ENCODE peak calls at places on chromosomes 11 and 22, in six cellular contexts. One of them, this sample, is unnamed.

GRCh38 chr22:30574095-30574981 is at the start of gene GAL3ST1:
- DNase-seq in nephron progenitor cell: peak; percentile 66
- DNase-seq in activated naive CD4-positive, alpha-beta T cell: no peak
- DNase-seq in stimulated activated CD8-positive, alpha-beta memory T cell treated with anti-CD3 and anti-CD28 coated beads, Interleukin-15, amount 100 ng/mL, for 4 hours: no peak
- DNase-seq in MCF 10A: no peak
- DNase-seq in effector memory CD4-positive, alpha-beta T cell: no peak
- DNase-seq in this sample: peak; percentile 45

GRCh38 chr11:42960521-42961088 is 351.2 kb upstream of the API5 start:
- DNase-seq in MCF 10A: no peak
- DNase-seq in stimulated activated CD8-positive, alpha-beta memory T cell treated with anti-CD3 and anti-CD28 coated beads, Interleukin-15, amount 100 ng/mL, for 4 hours: no peak
- DNase-seq in effector memory CD4-positive, alpha-beta T cell: no peak
- DNase-seq in activated naive CD4-positive, alpha-beta T cell: no peak
- DNase-seq in nephron progenitor cell: no peak
- DNase-seq in this sample: no peak

GRCh38 chr22:43923191-43923590 is 414 bp upstream of the PNPLA3 start:
- DNase-seq in MCF 10A: no peak
- DNase-seq in nephron progenitor cell: no peak
- DNase-seq in activated naive CD4-positive, alpha-beta T cell: no peak
- DNase-seq in effector memory CD4-positive, alpha-beta T cell: no peak
- DNase-seq in stimulated activated CD8-positive, alpha-beta memory T cell treated with anti-CD3 and anti-CD28 coated beads, Interleukin-15, amount 100 ng/mL, for 4 hours: no peak
- DNase-seq in this sample: no peak

GRCh38 chr11:2800655-2801531 is 84.7 kb downstream of the CDKN1C start:
- DNase-seq in effector memory CD4-positive, alpha-beta T cell: no peak
- DNase-seq in nephron progenitor cell: no peak
- DNase-seq in activated naive CD4-positive, alpha-beta T cell: no peak
- DNase-seq in stimulated activated CD8-positive, alpha-beta memory T cell treated with anti-CD3 and anti-CD28 coated beads, Interleukin-15, amount 100 ng/mL, for 4 hours: no peak
- DNase-seq in MCF 10A: no peak
- DNase-seq in this sample: no peak

GRCh38 chr22:26515938-26516337 is 3.7 kb upstream of the TFIP11 start:
- DNase-seq in activated naive CD4-positive, alpha-beta T cell: no peak
- DNase-seq in effector memory CD4-positive, alpha-beta T cell: no peak
- DNase-seq in nephron progenitor cell: no peak
- DNase-seq in stimulated activated CD8-positive, alpha-beta memory T cell treated with anti-CD3 and anti-CD28 coated beads, Interleukin-15, amount 100 ng/mL, for 4 hours: no peak
- DNase-seq in MCF 10A: no peak
- DNase-seq in this sample: no peak

GRCh38 chr22:41917906-41918791 is 3.3 kb upstream of the SHISA8 start:
- DNase-seq in activated naive CD4-positive, alpha-beta T cell: no peak
- DNase-seq in nephron progenitor cell: no peak
- DNase-seq in MCF 10A: peak; percentile 77
- DNase-seq in effector memory CD4-positive, alpha-beta T cell: no peak
- DNase-seq in stimulated activated CD8-positive, alpha-beta memory T cell treated with anti-CD3 and anti-CD28 coated beads, Interleukin-15, amount 100 ng/mL, for 4 hours: no peak
- DNase-seq in this sample: no peak

GRCh38 chr11:1229471-1230120 is 6.7 kb downstream of the MUC5B start:
- DNase-seq in nephron progenitor cell: peak; percentile 3
- DNase-seq in MCF 10A: no peak
- DNase-seq in effector memory CD4-positive, alpha-beta T cell: no peak
- DNase-seq in stimulated activated CD8-positive, alpha-beta memory T cell treated with anti-CD3 and anti-CD28 coated beads, Interleukin-15, amount 100 ng/mL, for 4 hours: no peak
- DNase-seq in activated naive CD4-positive, alpha-beta T cell: no peak
- DNase-seq in this sample: no peak

GRCh38 chr11:85769758-85770157 is 41.2 kb downstream of the SYTL2 start:
- DNase-seq in MCF 10A: no peak
- DNase-seq in effector memory CD4-positive, alpha-beta T cell: no peak
- DNase-seq in nephron progenitor cell: no peak
- DNase-seq in stimulated activated CD8-positive, alpha-beta memory T cell treated with anti-CD3 and anti-CD28 coated beads, Interleukin-15, amount 100 ng/mL, for 4 hours: no peak
- DNase-seq in activated naive CD4-positive, alpha-beta T cell: no peak
- DNase-seq in this sample: no peak

GRCh38 chr11:118008271-118008903 is 22.2 kb downstream of the IL10RA start:
- DNase-seq in nephron progenitor cell: no peak
- DNase-seq in stimulated activated CD8-positive, alpha-beta memory T cell treated with anti-CD3 and anti-CD28 coated beads, Interleukin-15, amount 100 ng/mL, for 4 hours: no peak
- DNase-seq in effector memory CD4-positive, alpha-beta T cell: no peak
- DNase-seq in MCF 10A: no peak
- DNase-seq in activated naive CD4-positive, alpha-beta T cell: no peak
- DNase-seq in this sample: no peak

GRCh38 chr11:129698212-129698611 is 117.4 kb upstream of the TMEM45B start:
- DNase-seq in stimulated activated CD8-positive, alpha-beta memory T cell treated with anti-CD3 and anti-CD28 coated beads, Interleukin-15, amount 100 ng/mL, for 4 hours: no peak
- DNase-seq in MCF 10A: no peak
- DNase-seq in nephron progenitor cell: no peak
- DNase-seq in activated naive CD4-positive, alpha-beta T cell: no peak
- DNase-seq in effector memory CD4-positive, alpha-beta T cell: no peak
- DNase-seq in this sample: no peak

GRCh38 chr11:16605440-16605970 is 132.9 kb upstream of the C11orf58 start:
- DNase-seq in effector memory CD4-positive, alpha-beta T cell: no peak
- DNase-seq in activated naive CD4-positive, alpha-beta T cell: no peak
- DNase-seq in MCF 10A: peak; percentile 40
- DNase-seq in stimulated activated CD8-positive, alpha-beta memory T cell treated with anti-CD3 and anti-CD28 coated beads, Interleukin-15, amount 100 ng/mL, for 4 hours: no peak
- DNase-seq in nephron progenitor cell: peak; percentile 57
- DNase-seq in this sample: peak; percentile 41

GRCh38 chr11:118524757-118525465 is 2.4 kb upstream of the TTC36 start:
- DNase-seq in effector memory CD4-positive, alpha-beta T cell: no peak
- DNase-seq in nephron progenitor cell: no peak
- DNase-seq in activated naive CD4-positive, alpha-beta T cell: no peak
- DNase-seq in MCF 10A: no peak
- DNase-seq in stimulated activated CD8-positive, alpha-beta memory T cell treated with anti-CD3 and anti-CD28 coated beads, Interleukin-15, amount 100 ng/mL, for 4 hours: no peak
- DNase-seq in this sample: no peak

GRCh38 chr11:11413776-11414175 is 60.7 kb upstream of the CSNK2A3 start:
- DNase-seq in effector memory CD4-positive, alpha-beta T cell: no peak
- DNase-seq in nephron progenitor cell: no peak
- DNase-seq in MCF 10A: no peak
- DNase-seq in activated naive CD4-positive, alpha-beta T cell: no peak
- DNase-seq in stimulated activated CD8-positive, alpha-beta memory T cell treated with anti-CD3 and anti-CD28 coated beads, Interleukin-15, amount 100 ng/mL, for 4 hours: no peak
- DNase-seq in this sample: no peak

GRCh38 chr22:36743591-36744412 is 32.1 kb downstream of the IFT27 start:
- DNase-seq in MCF 10A: no peak
- DNase-seq in effector memory CD4-positive, alpha-beta T cell: no peak
- DNase-seq in stimulated activated CD8-positive, alpha-beta memory T cell treated with anti-CD3 and anti-CD28 coated beads, Interleukin-15, amount 100 ng/mL, for 4 hours: no peak
- DNase-seq in nephron progenitor cell: no peak
- DNase-seq in activated naive CD4-positive, alpha-beta T cell: no peak
- DNase-seq in this sample: no peak

GRCh38 chr22:21762712-21763581 is 27.4 kb upstream of the YPEL1 start:
- DNase-seq in stimulated activated CD8-positive, alpha-beta memory T cell treated with anti-CD3 and anti-CD28 coated beads, Interleukin-15, amount 100 ng/mL, for 4 hours: peak; percentile 37
- DNase-seq in MCF 10A: no peak
- DNase-seq in activated naive CD4-positive, alpha-beta T cell: no peak
- DNase-seq in effector memory CD4-positive, alpha-beta T cell: no peak
- DNase-seq in nephron progenitor cell: no peak
- DNase-seq in this sample: no peak

GRCh38 chr11:10329935-10330334 is 25.1 kb downstream of the ADM start:
- DNase-seq in effector memory CD4-positive, alpha-beta T cell: no peak
- DNase-seq in activated naive CD4-positive, alpha-beta T cell: no peak
- DNase-seq in stimulated activated CD8-positive, alpha-beta memory T cell treated with anti-CD3 and anti-CD28 coated beads, Interleukin-15, amount 100 ng/mL, for 4 hours: no peak
- DNase-seq in nephron progenitor cell: no peak
- DNase-seq in MCF 10A: peak; percentile 74
- DNase-seq in this sample: no peak

GRCh38 chr11:64359712-64360402 is 895 bp downstream of the RPS6KA4 start:
- DNase-seq in effector memory CD4-positive, alpha-beta T cell: no peak
- DNase-seq in nephron progenitor cell: no peak
- DNase-seq in activated naive CD4-positive, alpha-beta T cell: no peak
- DNase-seq in MCF 10A: no peak
- DNase-seq in stimulated activated CD8-positive, alpha-beta memory T cell treated with anti-CD3 and anti-CD28 coated beads, Interleukin-15, amount 100 ng/mL, for 4 hours: no peak
- DNase-seq in this sample: no peak

GRCh38 chr11:94519478-94520084 is 7.3 kb downstream of the C11orf97 start:
- DNase-seq in activated naive CD4-positive, alpha-beta T cell: no peak
- DNase-seq in effector memory CD4-positive, alpha-beta T cell: no peak
- DNase-seq in MCF 10A: peak; percentile 40
- DNase-seq in stimulated activated CD8-positive, alpha-beta memory T cell treated with anti-CD3 and anti-CD28 coated beads, Interleukin-15, amount 100 ng/mL, for 4 hours: no peak
- DNase-seq in nephron progenitor cell: no peak
- DNase-seq in this sample: peak; percentile 12

GRCh38 chr11:117572129-117572528 is 224.9 kb downstream of the DSCAML1 start:
- DNase-seq in nephron progenitor cell: no peak
- DNase-seq in effector memory CD4-positive, alpha-beta T cell: no peak
- DNase-seq in stimulated activated CD8-positive, alpha-beta memory T cell treated with anti-CD3 and anti-CD28 coated beads, Interleukin-15, amount 100 ng/mL, for 4 hours: no peak
- DNase-seq in activated naive CD4-positive, alpha-beta T cell: no peak
- DNase-seq in MCF 10A: no peak
- DNase-seq in this sample: no peak

GRCh38 chr11:94857337-94857736 is 89.2 kb downstream of the AMOTL1 start:
- DNase-seq in MCF 10A: no peak
- DNase-seq in nephron progenitor cell: no peak
- DNase-seq in stimulated activated CD8-positive, alpha-beta memory T cell treated with anti-CD3 and anti-CD28 coated beads, Interleukin-15, amount 100 ng/mL, for 4 hours: no peak
- DNase-seq in activated naive CD4-positive, alpha-beta T cell: no peak
- DNase-seq in effector memory CD4-positive, alpha-beta T cell: no peak
- DNase-seq in this sample: no peak

GRCh38 chr22:36125434-36125833 is 35.1 kb downstream of the APOL3 start:
- DNase-seq in stimulated activated CD8-positive, alpha-beta memory T cell treated with anti-CD3 and anti-CD28 coated beads, Interleukin-15, amount 100 ng/mL, for 4 hours: no peak
- DNase-seq in effector memory CD4-positive, alpha-beta T cell: no peak
- DNase-seq in activated naive CD4-positive, alpha-beta T cell: no peak
- DNase-seq in MCF 10A: no peak
- DNase-seq in nephron progenitor cell: no peak
- DNase-seq in this sample: no peak

GRCh38 chr11:14607713-14608112 is 35.9 kb upstream of the PDE3B start:
- DNase-seq in nephron progenitor cell: no peak
- DNase-seq in stimulated activated CD8-positive, alpha-beta memory T cell treated with anti-CD3 and anti-CD28 coated beads, Interleukin-15, amount 100 ng/mL, for 4 hours: no peak
- DNase-seq in MCF 10A: no peak
- DNase-seq in activated naive CD4-positive, alpha-beta T cell: no peak
- DNase-seq in effector memory CD4-positive, alpha-beta T cell: no peak
- DNase-seq in this sample: no peak

GRCh38 chr11:87137711-87138110 is 100.0 kb downstream of the TMEM135 start:
- DNase-seq in effector memory CD4-positive, alpha-beta T cell: no peak
- DNase-seq in stimulated activated CD8-positive, alpha-beta memory T cell treated with anti-CD3 and anti-CD28 coated beads, Interleukin-15, amount 100 ng/mL, for 4 hours: no peak
- DNase-seq in activated naive CD4-positive, alpha-beta T cell: no peak
- DNase-seq in MCF 10A: no peak
- DNase-seq in nephron progenitor cell: no peak
- DNase-seq in this sample: no peak